ENCODE peak calls at places on chromosomes 16 and 17, in six cellular contexts. H is brain microvascular endothelial cell, U is AG04450, Z is lower lobe of right lung, I is suprapubic skin, F is H7. X is an unnamed sample.

GRCh38 chr16:12426122-12426521 is 377.6 kb downstream of the CPPED1 start:
- DNase-seq in U (no peak), I (no peak), F (no peak), Z (no peak), H (no peak), X (peak; percentile 49)

GRCh38 chr16:69481901-69482341 is 57.5 kb downstream of the CYB5B start:
- DNase-seq in H (peak; percentile 29), Z (peak; percentile 89), U (no peak), F (peak; percentile 48), I (peak; percentile 93), X (peak; percentile 42)

GRCh38 chr17:61862105-61862574 is 1.2 kb downstream of the BRIP1 start:
- DNase-seq in H (no peak), I (no peak), Z (no peak), F (no peak), U (no peak), X (peak; percentile 1)

GRCh38 chr16:24834459-24835335 is 11.1 kb upstream of the SLC5A11 start:
- DNase-seq in H (peak; percentile 34), I (no peak), U (no peak), Z (no peak), F (peak; percentile 69), X (peak; percentile 9)

GRCh38 chr17:41593306-41594095 is 6.8 kb upstream of the KRT14 start:
- DNase-seq in Z (no peak), U (no peak), F (no peak), H (no peak), I (no peak), X (no peak)

GRCh38 chr17:36593651-36594316 is 2.1 kb downstream of the DHRS11 start:
- DNase-seq in F (no peak), H (no peak), I (peak; percentile 71), U (no peak), Z (peak; percentile 14), X (no peak)

GRCh38 chr17:42387221-42387657 is 1.0 kb downstream of the STAT3 start:
- DNase-seq in I (peak; percentile 35), H (no peak), F (no peak), U (no peak), Z (no peak), X (no peak)

GRCh38 chr17:19457830-19458271 is 46.8 kb downstream of the RNF112 start:
- DNase-seq in I (peak; percentile 52), H (no peak), F (peak; percentile 50), Z (no peak), U (no peak), X (no peak)

GRCh38 chr17:74532115-74532514 is 840 bp upstream of the CD300LB start:
- DNase-seq in H (no peak), I (peak; percentile 79), Z (peak; percentile 80), U (no peak), F (peak; percentile 69), X (no peak)

GRCh38 chr16:69611103-69611640 is 45.4 kb downstream of the NFAT5 start:
- DNase-seq in Z (no peak), U (no peak), I (no peak), F (no peak), H (no peak), X (no peak)

GRCh38 chr16:31052131-31052530 is 18.8 kb downstream of the STX4 start:
- DNase-seq in F (no peak), H (peak; percentile 93), I (no peak), U (peak; percentile 77), Z (no peak), X (peak; percentile 44)

GRCh38 chr16:396199-396598 is 800 bp upstream of the NME4 start:
- DNase-seq in U (no peak), Z (no peak), F (no peak), I (no peak), H (no peak), X (no peak)

GRCh38 chr16:7016986-7017385 is 315.7 kb upstream of the RBFOX1 start:
- DNase-seq in F (no peak), U (no peak), H (no peak), Z (no peak), I (no peak), X (no peak)

GRCh38 chr16:87956771-87957279 is 5.6 kb downstream of the BANP start:
- DNase-seq in U (no peak), H (peak; percentile 40), F (peak; percentile 65), Z (no peak), I (no peak), X (peak; percentile 70)

GRCh38 chr17:77636835-77637806 is 321.4 kb upstream of the TNRC6C start:
- DNase-seq in U (no peak), Z (no peak), H (no peak), F (no peak), I (no peak), X (no peak)

GRCh38 chr17:63826468-63827001 is 696 bp upstream of the PSMC5 start:
- DNase-seq in I (no peak), U (no peak), H (peak; percentile 31), Z (no peak), F (peak; percentile 44), X (no peak)

GRCh38 chr16:16992986-16993783 is 477.6 kb downstream of the XYLT1 start:
- DNase-seq in Z (no peak), U (no peak), F (no peak), I (no peak), H (no peak), X (no peak)

GRCh38 chr17:31556969-31557620 is 165.6 kb downstream of the RAB11FIP4 start:
- DNase-seq in U (no peak), F (peak; percentile 75), I (no peak), H (no peak), Z (no peak), X (no peak)

GRCh38 chr17:32927724-32928526 is at the start of gene TMEM98:
- DNase-seq in I (no peak), H (no peak), F (peak; percentile 87), Z (no peak), U (no peak), X (no peak)

GRCh38 chr16:47928008-47928407 is 227.8 kb downstream of the ABCC12 start:
- DNase-seq in F (no peak), I (no peak), Z (no peak), U (no peak), H (no peak), X (no peak)

DNA sequence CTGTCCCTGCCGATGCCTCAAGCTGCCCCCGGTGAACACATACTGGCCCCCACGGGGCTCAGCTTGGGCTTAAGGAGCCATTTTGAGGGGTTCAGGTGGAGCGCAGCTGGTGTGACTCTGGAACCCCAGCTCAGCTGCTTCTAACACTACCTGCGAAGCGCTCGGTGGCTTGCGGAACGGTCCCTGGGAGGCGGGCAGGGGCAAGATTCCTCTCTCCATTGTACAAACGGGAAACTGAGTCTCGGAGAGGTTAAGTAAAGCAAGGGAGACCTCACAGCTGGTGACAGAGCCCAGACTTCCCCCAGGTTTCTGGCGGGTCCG is 11.8 kb downstream of the GALK1 start:
- DNase-seq in F (no peak), U (no peak), Z (no peak), H (no peak), I (no peak), X (no peak)
- H3K4me3 ChIP-seq in F (peak overlapping the region; percentile 50), U (peak overlapping the region; percentile 57), Z (peak overlapping the region; percentile 57), H (peak overlapping the region; percentile 45), I (peak overlapping the region; percentile 44), X (no peak overlapping the region)

GRCh38 chr17:21375757-21376584 is at the start of gene KCNJ12:
- DNase-seq in I (no peak), H (no peak), U (no peak), Z (no peak), F (peak; percentile 95), X (no peak)
- H3K4me3 ChIP-seq in I (peak within 1 kb of the TSS; percentile 65), H (peak within 1 kb of the TSS; percentile 40), U (peak within 1 kb of the TSS; percentile 20), Z (peak within 1 kb of the TSS; percentile 52), F (peak within 1 kb of the TSS; percentile 65), X (peak within 1 kb of the TSS; percentile 34)

GRCh38 chr16:27108826-27109665 is 42.3 kb downstream of the C16orf82 start:
- DNase-seq in F (peak; percentile 29), I (peak; percentile 72), Z (no peak), U (no peak), H (no peak), X (no peak)
- H3K4me3 ChIP-seq in F (peak overlapping the region; percentile 31), I (peak overlapping the region; percentile 37), Z (peak overlapping the region; percentile 38), U (peak overlapping the region; percentile 54), H (peak overlapping the region; percentile 34), X (no peak overlapping the region)

DNA sequence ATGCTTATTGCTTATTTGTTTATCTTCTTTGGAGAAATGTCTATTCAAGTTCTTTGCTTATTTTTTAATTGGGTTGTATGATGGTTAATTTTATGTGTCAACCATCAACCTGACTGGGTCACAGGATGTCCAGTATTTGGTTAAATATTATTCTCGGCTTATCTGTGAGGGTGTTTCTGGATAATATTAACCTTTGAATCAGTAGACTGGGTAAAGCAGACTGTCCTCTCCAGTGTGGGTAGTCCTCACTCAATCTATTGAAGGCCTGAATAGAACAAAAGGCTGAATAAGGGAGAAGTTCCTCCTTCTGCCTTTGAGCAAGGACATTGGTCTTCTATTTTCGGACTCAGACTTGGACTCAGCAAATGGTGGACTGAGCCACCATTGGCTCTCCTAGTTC is 142.0 kb downstream of the SSH2 start:
- DNase-seq in I (no peak), H (no peak), Z (no peak), F (no peak), U (no peak), X (no peak)
- H3K4me3 ChIP-seq in I (no peak overlapping the region), H (no peak overlapping the region), Z (no peak overlapping the region), F (no peak overlapping the region), U (no peak overlapping the region), X (no peak overlapping the region)

DNA sequence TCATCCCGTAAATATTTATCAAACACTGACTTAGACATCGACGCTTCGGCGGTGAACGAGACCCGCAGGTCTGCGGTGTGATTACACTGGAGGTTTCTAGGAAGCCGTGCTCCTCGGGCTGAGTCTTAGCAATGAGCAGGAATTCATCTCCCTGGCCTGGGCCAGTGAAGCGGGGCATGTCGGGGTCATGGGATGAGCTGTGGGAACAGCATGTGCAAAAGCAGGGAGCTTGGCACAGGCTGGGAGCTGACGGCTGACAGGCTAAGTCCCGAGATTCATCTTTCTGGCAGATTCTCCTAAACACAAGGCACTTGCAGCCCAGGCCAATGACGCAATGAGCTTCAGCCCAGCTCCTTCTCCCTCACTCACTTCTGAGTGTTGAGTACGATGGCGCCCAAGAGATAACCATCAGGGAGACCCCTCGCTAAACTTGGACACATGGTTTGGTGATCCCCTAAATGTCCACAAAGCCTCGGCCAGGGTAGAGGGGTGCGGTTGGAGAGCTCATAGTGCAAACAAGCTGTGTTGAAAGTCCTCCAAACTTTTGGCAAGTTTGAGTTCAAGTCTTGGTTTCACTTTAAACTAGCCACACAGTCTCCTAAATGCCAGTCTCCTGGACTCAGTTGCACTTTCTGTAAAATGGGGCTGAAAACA is 12.8 kb downstream of the CRISPLD2 start:
- DNase-seq in Z (peak; percentile 71), F (no peak), H (peak; percentile 99), I (peak; percentile 95), U (peak; percentile 100), X (peak; percentile 95)
- H3K4me3 ChIP-seq in Z (peak overlapping the region; percentile 28), F (no peak overlapping the region), H (no peak overlapping the region), I (no peak overlapping the region), U (peak overlapping the region; percentile 45), X (no peak overlapping the region)